ENCODE peak calls at places on chromosomes 13 and 19, in four cellular contexts. X, A, Z and U are unnamed samples.

GRCh38 chr13:30918662-30919405 is 12.8 kb downstream of the MEDAG start:
- DNase-seq in X (no peak), A (no peak), Z (no peak), U (no peak)

GRCh38 chr13:50893211-50893852 is 16.3 kb upstream of the RNASEH2B start:
- DNase-seq in X (peak; percentile 59), A (no peak), Z (no peak), U (no peak)

GRCh38 chr19:41997121-41997850 is 3.3 kb upstream of the ATP1A3 start:
- DNase-seq in X (peak; percentile 33), A (no peak), Z (no peak), U (no peak)

GRCh38 chr19:35296644-35297514 is 4.9 kb downstream of the MAG start:
- DNase-seq in X (no peak), A (no peak), Z (no peak), U (no peak)

GRCh38 chr13:51230473-51231105 is 8.4 kb downstream of the FAM124A start:
- DNase-seq in X (no peak), A (no peak), Z (peak; percentile 31), U (no peak)

GRCh38 chr13:49679244-49679643 is 12.0 kb downstream of the EBPL start:
- DNase-seq in X (no peak), A (no peak), Z (no peak), U (no peak)

GRCh38 chr13:101706651-101707050 is 254.2 kb downstream of the ITGBL1 start:
- DNase-seq in X (peak; percentile 13), A (peak; percentile 84), Z (no peak), U (no peak)

GRCh38 chr13:59229401-59229800 is 934.3 kb downstream of the DIAPH3 start:
- DNase-seq in X (no peak), A (no peak), Z (no peak), U (no peak)

GRCh38 chr19:574658-575526 is 2.5 kb downstream of the BSG start:
- DNase-seq in X (no peak), A (no peak), Z (no peak), U (no peak)

GRCh38 chr19:58261968-58262921 is 16.5 kb upstream of the ZNF8 start:
- DNase-seq in X (no peak), A (no peak), Z (no peak), U (no peak)

GRCh38 chr13:23848639-23849282 is 40.4 kb downstream of the MIPEP start:
- DNase-seq in X (no peak), A (no peak), Z (no peak), U (no peak)

GRCh38 chr13:99015606-99016520 is 38.0 kb upstream of the DOCK9 start:
- DNase-seq in X (no peak), A (no peak), Z (no peak), U (no peak)

GRCh38 chr19:47240561-47240960 is 9.6 kb upstream of the BBC3 start:
- DNase-seq in X (no peak), A (no peak), Z (no peak), U (no peak)

GRCh38 chr13:27857271-27857670 is 62.5 kb upstream of the PDX1 start:
- DNase-seq in X (no peak), A (no peak), Z (no peak), U (no peak)

GRCh38 chr19:14152713-14153112 is 16.3 kb upstream of the ASF1B start:
- DNase-seq in X (no peak), A (no peak), Z (no peak), U (no peak)

GRCh38 chr19:54206831-54207177 is 6.1 kb downstream of the RPS9 start:
- DNase-seq in X (no peak), A (no peak), Z (no peak), U (no peak)

GRCh38 chr19:55402509-55402908 is 5.1 kb downstream of the UBE2S start:
- DNase-seq in X (no peak), A (no peak), Z (no peak), U (no peak)

GRCh38 chr13:111005808-111006494 is 91.1 kb upstream of the ANKRD10 start:
- DNase-seq in X (no peak), A (no peak), Z (no peak), U (no peak)

GRCh38 chr19:9597027-9597426 is 12.7 kb upstream of the ZNF121 start:
- DNase-seq in X (no peak), A (no peak), Z (no peak), U (no peak)

GRCh38 chr19:1863638-1864479 is 480 bp upstream of the KLF16 start:
- DNase-seq in X (peak; percentile 94), A (peak; percentile 84), Z (peak; percentile 72), U (no peak)

GRCh38 chr19:2015611-2015950 is at the start of gene BTBD2:
- DNase-seq in X (no peak), A (peak; percentile 73), Z (no peak), U (no peak)

GRCh38 chr19:40150170-40150569 is 41.1 kb upstream of the MAP3K10 start:
- DNase-seq in X (no peak), A (no peak), Z (no peak), U (no peak)

GRCh38 chr13:74465279-74465678 is 331.1 kb upstream of the KLF12 start:
- DNase-seq in X (no peak), A (no peak), Z (no peak), U (no peak)

GRCh38 chr13:33554919-33555791 is 262.8 kb upstream of the RFC3 start:
- DNase-seq in X (no peak), A (peak; percentile 18), Z (no peak), U (no peak)

GRCh38 chr13:29676941-29677452 is 81.5 kb upstream of the SLC7A1 start:
- DNase-seq in X (no peak), A (no peak), Z (no peak), U (no peak)

GRCh38 chr13:73521970-73522549 is 463.3 kb downstream of the KLF5 start:
- DNase-seq in X (no peak), A (no peak), Z (no peak), U (no peak)

GRCh38 chr13:97226788-97227627 is 4.9 kb downstream of the MBNL2 start:
- DNase-seq in X (peak; percentile 48), A (no peak), Z (no peak), U (no peak)

GRCh38 chr19:17172624-17173345 is 42.4 kb upstream of the USE1 start:
- DNase-seq in X (no peak), A (no peak), Z (no peak), U (no peak)

GRCh38 chr13:68428292-68428691 is 1198.2 kb upstream of the PCDH9 start:
- DNase-seq in X (no peak), A (no peak), Z (no peak), U (no peak)

GRCh38 chr13:20492641-20493040 is 33.0 kb downstream of the CRYL1 start:
- DNase-seq in X (peak; percentile 24), A (no peak), Z (no peak), U (no peak)

GRCh38 chr19:55373993-55374757 is 2.5 kb upstream of the TMEM190 start:
- DNase-seq in X (no peak), A (peak; percentile 53), Z (no peak), U (no peak)

GRCh38 chr13:109768616-109769015 is 17.8 kb downstream of the IRS2 start:
- DNase-seq in X (no peak), A (no peak), Z (no peak), U (no peak)

GRCh38 chr19:48271531-48272151 is 1.8 kb downstream of the ZNF114 start:
- DNase-seq in X (no peak), A (no peak), Z (no peak), U (no peak)
- H3K27ac ChIP-seq in X (no peak overlapping the region), A (no peak overlapping the region), Z (no peak overlapping the region), U (no peak overlapping the region)

DNA sequence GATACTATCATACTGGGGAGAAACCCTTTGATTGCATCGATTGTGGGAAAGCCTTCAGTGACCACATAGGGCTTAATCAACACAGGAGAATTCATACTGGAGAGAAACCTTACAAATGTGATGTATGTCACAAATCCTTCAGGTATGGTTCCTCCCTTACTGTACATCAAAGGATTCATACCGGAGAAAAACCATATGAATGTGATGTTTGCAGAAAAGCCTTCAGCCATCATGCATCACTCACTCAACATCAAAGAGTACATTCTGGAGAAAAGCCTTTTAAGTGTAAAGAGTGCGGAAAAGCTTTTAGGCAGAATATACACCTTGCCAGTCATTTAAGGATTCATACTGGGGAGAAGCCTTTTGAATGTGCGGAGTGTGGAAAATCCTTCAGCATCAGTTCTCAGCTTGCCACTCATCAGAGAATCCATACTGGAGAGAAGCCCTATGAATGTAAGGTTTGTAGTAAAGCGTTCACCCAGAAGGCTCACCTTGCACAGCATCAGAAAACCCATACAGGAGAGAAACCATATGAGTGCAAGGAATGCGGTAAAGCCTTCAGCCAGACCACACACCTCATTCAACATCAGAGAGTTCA is 12.9 kb upstream of the ZNF470 start:
- DNase-seq in X (no peak), A (no peak), Z (no peak), U (no peak)
- H3K9me3 ChIP-seq in X (peaks cover 60% of the 10 kb centered on the region), A (peaks cover 36% of the 10 kb centered on the region), Z (peaks cover 26% of the 10 kb centered on the region), U (peaks cover 4% of the 10 kb centered on the region)

GRCh38 chr13:89920461-89920860 is 1427.0 kb upstream of the MIR17HG start:
- DNase-seq in X (no peak), A (no peak), Z (no peak), U (no peak)
- H3K27ac ChIP-seq in X (no peak overlapping the region), A (no peak overlapping the region), Z (no peak overlapping the region), U (no peak overlapping the region)

GRCh38 chr19:6828306-6828697 is 55.8 kb downstream of the VAV1 start:
- DNase-seq in X (no peak), A (no peak), Z (no peak), U (no peak)
- H3K9me3 ChIP-seq in X (no peaks in the 10 kb centered on the region), A (peaks cover 48% of the 10 kb centered on the region), Z (no peaks in the 10 kb centered on the region), U (no peaks in the 10 kb centered on the region)

GRCh38 chr13:94854688-94855087 is 142.3 kb upstream of the SOX21 start:
- DNase-seq in X (no peak), A (no peak), Z (no peak), U (no peak)

GRCh38 chr13:94849254-94849653 is 136.9 kb upstream of the SOX21 start:
- DNase-seq in X (no peak), A (no peak), Z (no peak), U (no peak)
- H3K27ac ChIP-seq in X (no peak overlapping the region), A (no peak overlapping the region), Z (no peak overlapping the region), U (no peak overlapping the region)

DNA sequence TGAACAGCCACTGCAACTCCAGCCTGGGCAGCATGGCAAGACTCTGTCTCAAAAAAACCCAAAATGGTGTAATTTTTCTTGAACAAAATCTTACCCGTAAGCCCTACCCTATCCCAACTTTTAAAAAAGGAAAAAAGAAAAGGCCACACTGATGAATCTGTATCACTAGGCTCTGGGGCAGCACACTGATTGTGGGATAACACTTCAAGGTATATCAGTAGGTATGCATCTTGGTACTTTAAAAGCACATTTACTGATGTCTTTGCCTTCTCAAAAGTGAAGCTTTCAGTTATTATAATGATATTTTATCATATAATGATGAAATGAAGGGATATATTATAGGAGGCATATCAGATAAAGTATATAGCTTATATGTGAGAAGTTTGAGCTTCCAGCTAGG is 24.3 kb downstream of the ZNF112 start:
- DNase-seq in X (no peak), A (no peak), Z (no peak), U (no peak)
- H3K9me3 ChIP-seq in X (peaks cover 35% of the 10 kb centered on the region), A (peaks cover 19% of the 10 kb centered on the region), Z (peaks cover 10% of the 10 kb centered on the region), U (peaks cover 6% of the 10 kb centered on the region)

GRCh38 chr19:6088677-6089063 is 21.6 kb downstream of the RFX2 start:
- DNase-seq in X (no peak), A (no peak), Z (no peak), U (no peak)
- H3K27ac ChIP-seq in X (no peak overlapping the region), A (no peak overlapping the region), Z (peak overlapping the region; percentile 90), U (no peak overlapping the region)